ENCODE peak calls at places on chromosomes 11 and 22, in six cellular contexts. C, E, S, U, O and P are unnamed samples.

GRCh38 chr11:5684627-5685362 is at the start of gene TRIM5:
- DNase-seq in U (peak; percentile 93), O (peak; percentile 21), C (peak; percentile 98), S (peak; percentile 94), E (peak; percentile 98), P (peak; percentile 91)

GRCh38 chr22:40310771-40311120 is 35.6 kb upstream of the ADSL start:
- DNase-seq in E (no peak), O (no peak), S (no peak), C (peak; percentile 92), U (no peak), P (no peak)

GRCh38 chr11:117230286-117230961 is 1.4 kb downstream of the PCSK7 start:
- DNase-seq in C (no peak), U (peak; percentile 29), E (peak; percentile 48), S (no peak), O (no peak), P (no peak)

GRCh38 chr11:26620282-26621045 is 48.4 kb upstream of the MUC15 start:
- DNase-seq in C (no peak), S (no peak), E (no peak), O (no peak), U (peak; percentile 74), P (no peak)

GRCh38 chr22:35392357-35392756 is 7.6 kb upstream of the MCM5 start:
- DNase-seq in E (no peak), C (no peak), O (no peak), S (no peak), U (no peak), P (no peak)

GRCh38 chr11:93526691-93527583 is 16.3 kb downstream of the SMCO4 start:
- DNase-seq in S (no peak), O (no peak), U (no peak), E (no peak), C (no peak), P (no peak)

GRCh38 chr11:118152552-118153471 is at the start of gene SCN4B:
- DNase-seq in E (peak; percentile 65), O (no peak), U (peak; percentile 61), S (peak; percentile 75), C (peak; percentile 53), P (peak; percentile 63)

GRCh38 chr11:133619973-133620372 is 87.7 kb upstream of the OPCML start:
- DNase-seq in C (peak; percentile 40), U (no peak), E (no peak), O (no peak), S (no peak), P (no peak)

GRCh38 chr22:44583076-44583760 is 85.2 kb upstream of the RTL6 start:
- DNase-seq in U (peak; percentile 10), C (peak; percentile 15), S (no peak), O (no peak), E (peak; percentile 20), P (no peak)

GRCh38 chr11:11818529-11819121 is 23.1 kb upstream of the USP47 start:
- DNase-seq in E (no peak), U (no peak), O (no peak), C (no peak), S (no peak), P (no peak)

GRCh38 chr11:67274768-67275605 is 8.7 kb downstream of the GRK2 start:
- DNase-seq in O (no peak), U (no peak), E (no peak), S (no peak), C (no peak), P (peak; percentile 75)

GRCh38 chr11:122197055-122197987 is 81.3 kb upstream of the BLID start:
- DNase-seq in C (no peak), S (no peak), E (peak; percentile 100), U (peak; percentile 96), O (no peak), P (peak; percentile 77)

GRCh38 chr11:92801685-92802084 is 167.8 kb upstream of the MTNR1B start:
- DNase-seq in O (no peak), U (no peak), S (no peak), E (no peak), C (no peak), P (no peak)

GRCh38 chr11:104609766-104610165 is 288.5 kb downstream of the CASP12 start:
- DNase-seq in U (no peak), O (no peak), S (no peak), C (no peak), E (no peak), P (no peak)

GRCh38 chr11:76891793-76892192 is 31.1 kb downstream of the ACER3 start:
- DNase-seq in U (no peak), S (no peak), C (no peak), E (no peak), O (no peak), P (no peak)

GRCh38 chr11:71395774-71396173 is 52.4 kb downstream of the DHCR7 start:
- DNase-seq in S (no peak), E (no peak), C (no peak), U (no peak), O (no peak), P (no peak)

GRCh38 chr11:128310676-128311445 is 276.5 kb downstream of the ETS1 start:
- DNase-seq in U (peak; percentile 12), C (no peak), S (no peak), E (no peak), O (no peak), P (no peak)

GRCh38 chr22:41929158-41929896 is 2.7 kb upstream of the TNFRSF13C start:
- DNase-seq in E (no peak), C (no peak), S (no peak), O (no peak), U (no peak), P (no peak)

GRCh38 chr11:19076744-19077589 is 16.4 kb upstream of the MRGPRX2 start:
- DNase-seq in E (peak; percentile 16), U (peak; percentile 34), C (peak; percentile 87), S (peak; percentile 73), O (no peak), P (peak; percentile 50)

GRCh38 chr11:1519028-1519736 is 32.6 kb upstream of the MOB2 start:
- DNase-seq in E (no peak), U (no peak), C (no peak), S (no peak), O (no peak), P (no peak)

DNA sequence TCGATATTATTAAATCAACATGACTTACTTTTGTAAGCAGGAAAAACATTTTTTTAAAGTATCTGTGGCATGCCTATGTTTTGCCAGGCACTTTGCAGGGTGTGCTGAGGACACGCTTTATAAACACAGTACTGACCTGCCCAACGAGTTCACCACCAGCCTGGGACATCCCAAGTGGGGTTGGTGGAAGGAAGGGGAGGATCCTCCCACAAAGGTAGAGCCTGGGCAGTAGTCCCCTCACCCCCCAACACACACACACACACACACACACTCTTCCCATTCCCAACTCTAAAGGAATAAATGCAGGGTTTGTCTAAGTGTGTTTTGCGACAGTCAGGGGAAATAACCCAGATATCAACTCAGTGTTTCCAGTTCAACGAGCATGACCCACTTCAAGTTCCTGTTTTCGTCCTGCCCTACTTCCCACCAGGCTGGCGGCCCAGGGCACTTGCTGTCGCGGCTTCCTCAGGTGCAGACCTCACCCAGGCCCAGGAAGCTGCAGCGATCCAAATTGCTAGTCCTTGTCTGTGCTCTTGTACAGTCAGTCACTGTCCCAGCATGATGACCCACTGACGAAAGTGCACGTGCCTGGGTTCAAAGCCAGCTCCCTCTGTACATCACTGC is 3.1 kb downstream of the CERK start:
- DNase-seq in S (no peak), C (peak; percentile 18), U (no peak), O (no peak), E (no peak), P (no peak)
- H3K27ac ChIP-seq in S (no peak overlapping the region), C (no peak overlapping the region), U (no peak overlapping the region), O (peak overlapping the region; percentile 92), E (no peak overlapping the region), P (no peak overlapping the region)

GRCh38 chr22:38257170-38257569 is 15.6 kb downstream of the TMEM184B start:
- DNase-seq in O (no peak), S (no peak), U (no peak), C (peak; percentile 58), E (peak; percentile 81), P (no peak)
- H3K27ac ChIP-seq in O (peak overlapping the region; percentile 40), S (peak overlapping the region; percentile 72), U (no peak overlapping the region), C (no peak overlapping the region), E (peak overlapping the region; percentile 84), P (peak overlapping the region; percentile 31)

DNA sequence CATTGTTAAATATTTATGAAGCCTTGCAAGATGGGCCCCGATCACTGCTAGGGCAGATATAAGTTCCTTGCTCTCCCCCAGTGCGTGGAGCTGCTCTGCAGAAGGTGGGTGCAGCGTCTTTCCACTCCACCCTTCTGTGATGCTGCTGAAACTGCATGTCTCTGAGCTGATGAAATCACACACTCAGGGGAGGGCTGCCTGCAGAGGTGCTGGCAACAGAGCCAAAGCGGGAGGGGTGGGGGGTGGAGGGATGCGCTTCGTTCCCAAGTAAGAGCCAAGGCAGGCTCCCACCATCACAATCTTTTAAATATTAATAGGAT is 116.6 kb upstream of the NTM start:
- DNase-seq in O (no peak), C (no peak), E (peak; percentile 27), U (no peak), S (no peak), P (no peak)
- H3K27ac ChIP-seq in O (no peak overlapping the region), C (no peak overlapping the region), E (no peak overlapping the region), U (no peak overlapping the region), S (no peak overlapping the region), P (no peak overlapping the region)

GRCh38 chr11:36103933-36104530 is 160.2 kb downstream of the LDLRAD3 start:
- DNase-seq in C (no peak), S (no peak), O (no peak), U (no peak), E (no peak), P (no peak)
- H3K27ac ChIP-seq in C (no peak overlapping the region), S (no peak overlapping the region), O (no peak overlapping the region), U (no peak overlapping the region), E (no peak overlapping the region), P (no peak overlapping the region)

GRCh38 chr11:68353669-68354068 is 41.3 kb downstream of the LRP5 start:
- DNase-seq in O (no peak), S (no peak), E (no peak), C (no peak), U (no peak), P (no peak)

GRCh38 chr11:68354181-68354872 is 41.9 kb downstream of the LRP5 start:
- DNase-seq in E (peak; percentile 99), O (no peak), C (peak; percentile 92), U (peak; percentile 90), S (peak; percentile 66), P (peak; percentile 83)

GRCh38 chr11:68355471-68355870 is 43.1 kb downstream of the LRP5 start:
- DNase-seq in C (no peak), U (no peak), S (no peak), O (no peak), E (no peak), P (no peak)

GRCh38 chr11:68358416-68358815 is 46.0 kb downstream of the LRP5 start:
- DNase-seq in C (no peak), E (peak; percentile 36), U (no peak), O (no peak), S (no peak), P (no peak)

GRCh38 chr11:68357568-68357967 is 45.2 kb downstream of the LRP5 start:
- DNase-seq in O (no peak), U (no peak), S (no peak), E (no peak), C (no peak), P (no peak)
- H3K27ac ChIP-seq in O (no peak overlapping the region), U (no peak overlapping the region), S (no peak overlapping the region), E (no peak overlapping the region), C (no peak overlapping the region), P (no peak overlapping the region)